ENCODE peak calls at places on chromosomes 5 and 9, in six cellular contexts. F is SK-N-SH, L is GM12878, N is HepG2, K is K562, W is H1. U is an unnamed sample.

GRCh38 chr5:148685520-148686134 is 31.3 kb upstream of the HTR4 start:
- DNase-seq in F (peak), K (no peak), L (no peak), W (no peak), N (no peak), U (no peak)

GRCh38 chr5:176652136-176652535 is 4.9 kb downstream of the TSPAN17 start:
- DNase-seq in N (no peak), K (no peak), L (no peak), W (no peak), F (peak), U (no peak)

GRCh38 chr9:110532908-110533665 is 46.5 kb downstream of the SVEP1 start:
- DNase-seq in K (no peak), F (no peak), N (no peak), W (no peak), L (no peak), U (no peak)

GRCh38 chr9:129281506-129282145 is 103.6 kb upstream of the IER5L start:
- DNase-seq in W (no peak), N (no peak), K (no peak), F (no peak), L (no peak), U (no peak)

GRCh38 chr5:148416921-148417320 is 33.2 kb downstream of the FBXO38 start:
- DNase-seq in K (no peak), F (no peak), W (no peak), N (no peak), L (no peak), U (no peak)

GRCh38 chr9:15370496-15371464 is 51.9 kb upstream of the SNAPC3 start:
- DNase-seq in K (peak), W (no peak), L (no peak), N (no peak), F (peak), U (no peak)

GRCh38 chr5:151123897-151124751 is 33.5 kb downstream of the ANXA6 start:
- DNase-seq in N (no peak), K (no peak), F (no peak), W (no peak), L (peak), U (no peak)

GRCh38 chr9:101791938-101792337 is 53.5 kb upstream of the GRIN3A start:
- DNase-seq in K (peak), W (peak), L (no peak), N (peak), F (peak), U (peak)

GRCh38 chr5:74123928-74124327 is 497.9 kb downstream of the ARHGEF28 start:
- DNase-seq in W (no peak), L (no peak), F (no peak), K (no peak), N (no peak), U (no peak)

GRCh38 chr9:33049680-33050361 is 24.7 kb downstream of the DNAJA1 start:
- DNase-seq in F (no peak), W (no peak), L (no peak), K (no peak), N (no peak), U (no peak)

GRCh38 chr5:93886098-93886806 is 144.9 kb upstream of the POU5F2 start:
- DNase-seq in K (no peak), F (no peak), N (no peak), L (no peak), W (no peak), U (no peak)

GRCh38 chr9:3241290-3241689 is 284.5 kb downstream of the RFX3 start:
- DNase-seq in F (no peak), W (no peak), N (no peak), K (no peak), L (no peak), U (no peak)

DNA sequence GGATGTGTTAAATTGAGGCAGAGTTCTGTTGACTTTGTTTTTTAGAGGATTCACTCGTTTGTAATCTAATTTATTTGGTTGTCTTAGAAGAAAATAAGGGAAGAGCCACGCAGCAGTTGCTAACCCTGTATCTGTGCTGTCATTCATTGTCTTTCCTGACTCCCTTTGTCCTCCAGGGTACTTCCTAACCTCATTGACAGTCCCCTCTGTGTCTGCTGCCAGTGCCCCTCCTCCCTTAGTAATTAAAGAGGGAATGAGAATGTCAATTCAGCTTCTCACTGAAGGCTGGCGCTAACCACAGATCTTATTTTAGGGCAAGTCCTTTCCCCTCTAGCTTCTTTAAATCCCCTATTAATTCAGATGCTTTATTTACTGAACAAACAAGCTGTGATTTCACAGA is 84.0 kb downstream of the MAST4 start:
- DNase-seq in W (no peak), K (no peak), F (no peak), L (no peak), N (no peak), U (no peak)
- TF ChIP-seq GABPA in W (no peak), K (no peak), F (no peak), L (no peak), N (no peak), U (no peak)

DNA sequence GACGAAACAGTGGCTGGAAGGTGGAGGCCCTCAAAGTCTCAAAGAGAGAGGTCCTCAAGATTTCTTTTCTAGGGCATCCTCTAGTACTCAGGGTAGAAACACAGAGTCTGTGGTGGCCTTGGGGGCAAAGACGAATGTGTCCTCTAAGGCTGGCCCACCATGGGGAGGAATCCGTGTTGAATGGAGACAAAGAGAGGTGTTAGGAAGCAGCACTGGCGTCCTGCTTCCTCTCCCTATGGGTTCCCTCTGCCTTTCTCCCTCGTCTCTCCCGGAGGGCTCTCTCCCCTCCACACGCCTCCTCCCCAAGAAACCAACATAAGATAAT is 333.7 kb downstream of the CWC27 start:
- DNase-seq in L (no peak), W (no peak), F (no peak), K (no peak), N (no peak), U (no peak)
- H3K4me3 ChIP-seq in L (peak), W (peak), F (no peak), K (no peak), N (peak), U (peak)

GRCh38 chr5:141475625-141476131 is at the start of gene PCDHGC3:
- DNase-seq in K (peak), W (no peak), F (peak), N (peak), L (peak), U (peak)
- TF ChIP-seq GABPA in K (no peak), W (no peak), F (peak), N (no peak), L (no peak), U (no peak)

DNA sequence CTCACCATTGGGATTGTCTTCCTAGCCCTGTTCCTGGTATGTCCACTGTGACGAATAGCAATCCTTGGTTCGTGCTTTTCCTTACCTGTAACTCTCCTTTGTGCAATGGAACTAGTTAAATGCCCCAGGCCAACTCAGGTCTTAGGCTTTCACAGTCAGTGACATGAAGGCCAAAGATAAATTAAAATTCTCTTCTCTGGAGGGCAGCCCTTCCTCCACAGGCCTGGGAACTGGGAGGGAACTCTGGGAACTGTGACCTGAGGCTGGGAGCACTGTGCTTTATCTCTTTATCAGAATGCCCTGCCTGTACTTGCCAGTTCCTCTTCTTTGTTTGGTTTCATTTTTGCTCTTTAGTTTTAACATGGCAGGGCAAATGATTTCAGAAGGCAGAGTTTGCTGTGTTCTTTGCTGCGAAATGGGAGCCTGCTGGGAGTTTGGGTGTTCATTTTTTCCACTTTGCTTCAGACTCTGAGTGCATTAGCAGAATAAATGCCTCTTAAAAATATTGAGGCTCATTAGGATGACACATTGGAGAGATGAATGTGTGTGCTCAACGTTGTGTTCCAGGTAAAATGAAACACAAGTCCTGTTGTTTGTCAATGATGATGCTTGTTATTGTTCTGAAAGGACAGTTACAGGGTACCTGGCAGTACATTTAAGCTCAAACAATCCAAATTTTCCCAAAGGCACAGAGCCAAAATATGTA is 118.1 kb downstream of the NUDT12 start:
- DNase-seq in L (no peak), K (no peak), W (no peak), F (peak), N (no peak), U (no peak)
- H3K4me3 ChIP-seq in L (no peak), K (no peak), W (no peak), F (no peak), N (no peak), U (no peak)

GRCh38 chr9:82332018-82332773 is 343.6 kb downstream of the SPATA31D1 start:
- DNase-seq in F (no peak), L (no peak), W (no peak), N (no peak), K (no peak), U (no peak)

GRCh38 chr9:82331091-82331490 is 342.5 kb downstream of the SPATA31D1 start:
- DNase-seq in F (no peak), W (no peak), N (no peak), L (no peak), K (no peak), U (no peak)

GRCh38 chr9:82333671-82334070 is 345.1 kb downstream of the SPATA31D1 start:
- DNase-seq in F (no peak), N (no peak), L (no peak), K (no peak), W (no peak), U (no peak)

GRCh38 chr9:82334286-82334685 is 345.7 kb downstream of the SPATA31D1 start:
- DNase-seq in F (no peak), K (no peak), L (no peak), W (no peak), N (no peak), U (no peak)

GRCh38 chr9:82332774-82333152 is 344.2 kb downstream of the SPATA31D1 start:
- DNase-seq in L (no peak), W (no peak), F (no peak), N (no peak), K (no peak), U (no peak)
- TF ChIP-seq GABPA in L (no peak), W (no peak), F (no peak), N (no peak), K (no peak), U (no peak)

GRCh38 chr9:20544953-20545622 is 77.2 kb downstream of the MLLT3 start:
- DNase-seq in F (no peak), W (no peak), L (no peak), K (no peak), N (no peak), U (no peak)
- H3K4me3 ChIP-seq in F (no peak), W (no peak), L (no peak), K (no peak), N (no peak), U (no peak)

GRCh38 chr9:7394007-7394774 is 405.4 kb downstream of the DMAC1 start:
- DNase-seq in W (no peak), L (no peak), N (peak), F (no peak), K (peak), U (no peak)
- TF ChIP-seq GABPA in W (no peak), L (no peak), N (no peak), F (no peak), K (no peak), U (no peak)

GRCh38 chr9:126859111-126859510 is 1.3 kb upstream of the ZBTB34 start:
- DNase-seq in L (no peak), F (no peak), N (no peak), W (no peak), K (no peak), U (no peak)

GRCh38 chr9:126860757-126861466 is 473 bp downstream of the ZBTB34 start:
- DNase-seq in K (peak), W (no peak), F (peak), N (no peak), L (no peak), U (no peak)

GRCh38 chr9:126862461-126862830 is 2.0 kb downstream of the ZBTB34 start:
- DNase-seq in K (no peak), F (no peak), N (no peak), L (no peak), W (no peak), U (peak)

GRCh38 chr9:126860077-126860756 is at the start of gene ZBTB34:
- DNase-seq in F (peak), L (no peak), W (peak), K (peak), N (peak), U (peak)

DNA sequence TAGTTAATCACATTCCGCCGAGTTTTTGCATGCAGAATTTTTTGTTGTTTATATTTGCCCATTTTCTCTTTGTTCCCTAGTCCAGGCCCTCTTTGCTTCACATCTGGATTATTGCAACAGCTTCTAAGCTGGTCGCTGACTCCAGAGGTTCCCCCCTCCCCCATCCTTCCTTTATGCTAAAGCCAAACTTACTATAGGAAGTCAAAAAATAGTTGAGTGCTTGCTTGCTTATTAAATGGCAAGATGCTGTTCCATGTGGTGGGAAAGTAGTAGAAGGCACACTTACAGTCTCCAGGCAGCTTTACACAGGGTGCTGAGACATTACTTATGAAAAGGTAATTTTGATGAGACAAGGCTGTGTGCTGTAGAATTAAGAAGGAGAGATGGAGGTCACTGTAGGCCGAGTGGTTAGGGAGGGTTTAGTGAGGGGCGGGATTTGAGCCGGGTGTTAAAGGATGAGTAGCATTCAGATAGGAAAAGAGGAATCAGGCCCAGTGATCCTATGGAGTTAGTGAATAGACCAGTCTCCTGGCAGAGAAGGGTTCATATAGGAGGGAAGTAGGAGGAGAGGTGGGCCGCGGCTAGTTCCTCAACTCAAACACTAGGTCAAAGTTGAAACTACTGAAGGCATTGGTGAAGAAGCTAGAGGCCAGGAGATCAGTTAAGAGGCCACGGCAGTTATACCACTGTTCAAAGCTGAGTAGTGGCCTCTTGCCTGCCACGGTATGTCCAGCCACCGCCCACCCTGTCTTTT is 1.4 kb downstream of the ZBTB34 start:
- DNase-seq in F (no peak), L (no peak), W (no peak), K (peak), N (no peak), U (peak)
- H3K4me3 ChIP-seq in F (peak), L (peak), W (peak), K (peak), N (peak), U (peak)

U was measured in HL-60.